ENCODE peak calls at places on chromosomes 12 and 14, in five cellular contexts. V is GM20000, H is mucosa of descending colon, J is tibial nerve, B is heart right ventricle. G is an unnamed sample.

GRCh38 chr14:23570806-23571483 is 3.4 kb upstream of the AP1G2 start:
- DNase-seq in V (no peak), H (no peak), J (no peak), B (no peak), G (no peak)

GRCh38 chr12:122265433-122265832 is 861 bp downstream of the VPS33A start:
- DNase-seq in V (no peak), H (no peak), J (no peak), B (no peak), G (no peak)

GRCh38 chr12:68391905-68392304 is 59.7 kb upstream of the MDM1 start:
- DNase-seq in V (no peak), H (no peak), J (no peak), B (no peak), G (no peak)

GRCh38 chr14:49939884-49940510 is 47.1 kb downstream of the ARF6 start:
- DNase-seq in V (no peak), H (no peak), J (no peak), B (no peak), G (no peak)

GRCh38 chr12:42589465-42590323 is at the start of gene PRICKLE1:
- DNase-seq in V (peak; percentile 85), H (peak; percentile 49), J (no peak), B (peak; percentile 38), G (peak; percentile 37)

GRCh38 chr14:43356382-43356781 is 1150.7 kb downstream of the FSCB start:
- DNase-seq in V (no peak), H (no peak), J (no peak), B (no peak), G (no peak)

GRCh38 chr14:99129211-99129696 is 142.7 kb downstream of the BCL11B start:
- DNase-seq in V (no peak), H (no peak), J (no peak), B (no peak), G (no peak)

GRCh38 chr12:6532051-6532926 is 2.0 kb upstream of the GAPDH start:
- DNase-seq in V (peak; percentile 78), H (peak; percentile 84), J (no peak), B (no peak), G (no peak)

GRCh38 chr12:4164591-4165558 is 108.7 kb upstream of the CCND2 start:
- DNase-seq in V (peak; percentile 73), H (peak; percentile 69), J (no peak), B (peak; percentile 62), G (peak; percentile 55)

GRCh38 chr12:108129017-108129812 is at the start of gene WSCD2:
- DNase-seq in V (no peak), H (no peak), J (peak; percentile 21), B (peak; percentile 16), G (peak; percentile 72)

GRCh38 chr12:77795699-77796098 is 35.0 kb upstream of the NAV3 start:
- DNase-seq in V (no peak), H (no peak), J (no peak), B (no peak), G (no peak)

GRCh38 chr14:35399083-35399807 is 5.3 kb downstream of the NFKBIA start:
- DNase-seq in V (no peak), H (no peak), J (no peak), B (no peak), G (no peak)

GRCh38 chr12:27919671-27920235 is 52.8 kb downstream of the PTHLH start:
- DNase-seq in V (no peak), H (no peak), J (no peak), B (no peak), G (no peak)

GRCh38 chr14:62162998-62163589 is 400.9 kb downstream of the SNAPC1 start:
- DNase-seq in V (peak; percentile 50), H (no peak), J (no peak), B (no peak), G (no peak)

GRCh38 chr14:90275820-90276219 is 19.5 kb downstream of the PSMC1 start:
- DNase-seq in V (no peak), H (no peak), J (no peak), B (no peak), G (no peak)

GRCh38 chr12:60803147-60803546 is 1207.3 kb downstream of the SLC16A7 start:
- DNase-seq in V (no peak), H (no peak), J (no peak), B (no peak), G (no peak)

GRCh38 chr14:50087350-50088116 is 28.8 kb downstream of the VCPKMT start:
- DNase-seq in V (peak; percentile 28), H (no peak), J (no peak), B (no peak), G (no peak)

GRCh38 chr14:104286086-104286485 is 147.7 kb downstream of the KIF26A start:
- DNase-seq in V (no peak), H (peak; percentile 43), J (no peak), B (no peak), G (peak; percentile 19)

GRCh38 chr12:13196302-13196921 is at the start of gene EMP1:
- DNase-seq in V (peak; percentile 17), H (peak; percentile 88), J (peak; percentile 97), B (peak; percentile 96), G (peak; percentile 74)

GRCh38 chr14:101774006-101774755 is 12.7 kb downstream of the PPP2R5C start:
- DNase-seq in V (no peak), H (no peak), J (no peak), B (no peak), G (no peak)

GRCh38 chr12:63150255-63151060 is 543 bp downstream of the AVPR1A start:
- DNase-seq in V (no peak), H (peak; percentile 49), J (no peak), B (peak; percentile 3), G (peak; percentile 17)

GRCh38 chr14:102279282-102279681 is 25.7 kb downstream of the MOK start:
- DNase-seq in V (no peak), H (no peak), J (no peak), B (no peak), G (no peak)

GRCh38 chr12:25675808-25676207 is 122.7 kb upstream of the LMNTD1 start:
- DNase-seq in V (no peak), H (no peak), J (no peak), B (no peak), G (no peak)

GRCh38 chr14:89420502-89420901 is 3.5 kb upstream of the FOXN3 start:
- DNase-seq in V (no peak), H (no peak), J (no peak), B (no peak), G (no peak)

GRCh38 chr12:111706145-111706544 is 20.3 kb downstream of the ACAD10 start:
- DNase-seq in V (no peak), H (no peak), J (no peak), B (no peak), G (no peak)

GRCh38 chr14:33979613-33980276 is 28.9 kb upstream of the EGLN3 start:
- DNase-seq in V (no peak), H (no peak), J (no peak), B (no peak), G (no peak)

GRCh38 chr14:30573203-30573814 is 14.4 kb downstream of the G2E3 start:
- DNase-seq in V (no peak), H (no peak), J (no peak), B (no peak), G (no peak)

GRCh38 chr12:10285919-10286318 is 21.8 kb upstream of the KLRD1 start:
- DNase-seq in V (peak; percentile 10), H (no peak), J (no peak), B (no peak), G (no peak)